ENCODE peak calls at places on chromosomes 6 and 20, in five cellular contexts. M, U, N, D and O are unnamed samples.

GRCh38 chr20:62710886-62711702 is 2.5 kb downstream of the NTSR1 start:
- DNase-seq in M (no peak), U (no peak), N (no peak), D (no peak), O (peak; percentile 89)

GRCh38 chr6:134176283-134176975 is 124.0 kb upstream of the SLC2A12 start:
- DNase-seq in M (peak; percentile 17), U (peak; percentile 30), N (peak; percentile 75), D (no peak), O (peak; percentile 73)

GRCh38 chr6:41247882-41248707 is 19.9 kb downstream of the TREML4 start:
- DNase-seq in M (no peak), U (no peak), N (no peak), D (no peak), O (no peak)

GRCh38 chr6:169940554-169941290 is 189.3 kb downstream of the ERMARD start:
- DNase-seq in M (no peak), U (no peak), N (no peak), D (no peak), O (no peak)

GRCh38 chr6:111763381-111763780 is 109.9 kb downstream of the FYN start:
- DNase-seq in M (no peak), U (no peak), N (no peak), D (no peak), O (no peak)

GRCh38 chr6:101146389-101146788 is 247.1 kb upstream of the GRIK2 start:
- DNase-seq in M (no peak), U (no peak), N (no peak), D (no peak), O (no peak)

GRCh38 chr6:45610374-45610773 is 232.6 kb upstream of the SUPT3H start:
- DNase-seq in M (no peak), U (no peak), N (no peak), D (no peak), O (no peak)

GRCh38 chr20:14067631-14068030 is 72.3 kb downstream of the MACROD2 start:
- DNase-seq in M (no peak), U (no peak), N (no peak), D (no peak), O (no peak)

GRCh38 chr20:50290815-50291214 is 100.2 kb downstream of the CEBPB start:
- DNase-seq in M (no peak), U (no peak), N (no peak), D (no peak), O (no peak)

GRCh38 chr6:21587182-21587924 is 6.2 kb upstream of the SOX4 start:
- DNase-seq in M (peak; percentile 58), U (peak; percentile 58), N (peak; percentile 74), D (no peak), O (peak; percentile 72)

GRCh38 chr6:7628915-7629314 is 38.9 kb downstream of the SNRNP48 start:
- DNase-seq in M (no peak), U (no peak), N (no peak), D (no peak), O (no peak)

GRCh38 chr6:27293436-27294152 is 18.5 kb downstream of the POM121L2 start:
- DNase-seq in M (no peak), U (peak; percentile 55), N (no peak), D (peak; percentile 59), O (no peak)

GRCh38 chr20:21583486-21584168 is 69.8 kb upstream of the NKX2-2 start:
- DNase-seq in M (no peak), U (no peak), N (no peak), D (no peak), O (no peak)

GRCh38 chr20:56752274-56752673 is 123.2 kb downstream of the TFAP2C start:
- DNase-seq in M (no peak), U (no peak), N (no peak), D (no peak), O (no peak)

GRCh38 chr6:108442770-108443520 is 117.8 kb upstream of the FOXO3 start:
- DNase-seq in M (no peak), U (no peak), N (no peak), D (no peak), O (no peak)

GRCh38 chr6:141968632-141969031 is 164.1 kb upstream of the GJE1 start:
- DNase-seq in M (peak; percentile 6), U (no peak), N (no peak), D (no peak), O (no peak)

GRCh38 chr20:1881240-1881835 is 13.9 kb upstream of the SIRPA start:
- DNase-seq in M (peak; percentile 46), U (no peak), N (no peak), D (no peak), O (no peak)

GRCh38 chr20:18057106-18057993 is at the start of gene OVOL2:
- DNase-seq in M (peak; percentile 92), U (no peak), N (peak; percentile 93), D (no peak), O (no peak)

GRCh38 chr6:47360388-47360787 is 50.7 kb upstream of the TNFRSF21 start:
- DNase-seq in M (no peak), U (no peak), N (no peak), D (no peak), O (no peak)

GRCh38 chr6:105077592-105078463 is 102.0 kb downstream of the POPDC3 start:
- DNase-seq in M (peak; percentile 11), U (no peak), N (no peak), D (no peak), O (no peak)

GRCh38 chr6:170235726-170236125 is 55.2 kb downstream of the DLL1 start:
- DNase-seq in M (no peak), U (no peak), N (no peak), D (no peak), O (peak; percentile 45)

GRCh38 chr20:3398681-3399252 is 8.7 kb downstream of the DNAAF9 start:
- DNase-seq in M (no peak), U (no peak), N (no peak), D (no peak), O (no peak)

GRCh38 chr6:75135447-75135846 is 70.4 kb downstream of the COL12A1 start:
- DNase-seq in M (no peak), U (no peak), N (no peak), D (no peak), O (no peak)

GRCh38 chr6:115843945-115844344 is 216.7 kb downstream of the FRK start:
- DNase-seq in M (no peak), U (no peak), N (no peak), D (no peak), O (no peak)

GRCh38 chr6:36780517-36781210 is 58.6 kb downstream of the CPNE5 start:
- DNase-seq in M (peak; percentile 78), U (no peak), N (peak; percentile 60), D (no peak), O (no peak)

GRCh38 chr6:44446626-44447297 is 59.3 kb downstream of the CDC5L start:
- DNase-seq in M (no peak), U (no peak), N (no peak), D (peak; percentile 44), O (no peak)

GRCh38 chr6:144036064-144036873 is 28.2 kb upstream of the PLAGL1 start:
- DNase-seq in M (peak; percentile 52), U (no peak), N (peak; percentile 55), D (no peak), O (no peak)

GRCh38 chr6:16028966-16029365 is 99.9 kb upstream of the MYLIP start:
- DNase-seq in M (no peak), U (no peak), N (no peak), D (no peak), O (no peak)

GRCh38 chr6:12024715-12025434 is 12.8 kb downstream of the HIVEP1 start:
- DNase-seq in M (no peak), U (no peak), N (no peak), D (no peak), O (no peak)

GRCh38 chr6:44642870-44643522 is 255.5 kb downstream of the CDC5L start:
- DNase-seq in M (no peak), U (no peak), N (no peak), D (peak; percentile 85), O (no peak)

GRCh38 chr6:36757206-36757605 is 59.6 kb downstream of the RAB44 start:
- DNase-seq in M (peak; percentile 35), U (no peak), N (no peak), D (no peak), O (no peak)